ENCODE peak calls at places on chromosome 11, in nine cellular contexts. One of them, this sample, is unnamed. For H3K9me3, the result is how much of the 10 kb centered on the place peaks cover.

GRCh38 chr11:118264568-118265470 is 722 bp upstream of the MPZL2 start:
- DNase-seq in AG04450: no peak
- DNase-seq in ascending aorta: no peak
- DNase-seq in transverse colon: no peak
- DNase-seq in trophoblast cell: no peak
- DNase-seq in cardiac muscle cell: no peak
- DNase-seq in uterus: no peak
- DNase-seq in CD8-positive, alpha-beta T cell: no peak
- DNase-seq in IMR-90: no peak
- DNase-seq in this sample: no peak

GRCh38 chr11:68036717-68037239 is 2.0 kb upstream of the TCIRG1 start:
- DNase-seq in AG04450: no peak
- DNase-seq in ascending aorta: no peak
- DNase-seq in transverse colon: peak
- DNase-seq in trophoblast cell: peak
- DNase-seq in cardiac muscle cell: no peak
- DNase-seq in uterus: no peak
- DNase-seq in CD8-positive, alpha-beta T cell: peak
- DNase-seq in IMR-90: no peak
- DNase-seq in this sample: no peak

GRCh38 chr11:100805509-100806199 is 118.6 kb downstream of the ARHGAP42 start:
- DNase-seq in AG04450: no peak
- DNase-seq in ascending aorta: no peak
- DNase-seq in transverse colon: no peak
- DNase-seq in trophoblast cell: no peak
- DNase-seq in cardiac muscle cell: peak
- DNase-seq in uterus: no peak
- DNase-seq in CD8-positive, alpha-beta T cell: no peak
- DNase-seq in IMR-90: peak
- DNase-seq in this sample: no peak

GRCh38 chr11:46906596-46906995 is 11.8 kb downstream of the LRP4 start:
- DNase-seq in AG04450: no peak
- DNase-seq in ascending aorta: no peak
- DNase-seq in transverse colon: no peak
- DNase-seq in trophoblast cell: no peak
- DNase-seq in cardiac muscle cell: no peak
- DNase-seq in uterus: no peak
- DNase-seq in CD8-positive, alpha-beta T cell: no peak
- DNase-seq in IMR-90: peak
- DNase-seq in this sample: no peak

GRCh38 chr11:111944651-111945051 is 7.5 kb downstream of the DIXDC1 start:
- DNase-seq in AG04450: no peak
- DNase-seq in ascending aorta: no peak
- DNase-seq in transverse colon: no peak
- DNase-seq in trophoblast cell: no peak
- DNase-seq in cardiac muscle cell: peak
- DNase-seq in uterus: no peak
- DNase-seq in CD8-positive, alpha-beta T cell: no peak
- DNase-seq in IMR-90: peak
- DNase-seq in this sample: no peak

GRCh38 chr11:38332046-38332445 is 1734.0 kb upstream of the RAG2 start:
- DNase-seq in AG04450: no peak
- DNase-seq in ascending aorta: no peak
- DNase-seq in transverse colon: no peak
- DNase-seq in trophoblast cell: no peak
- DNase-seq in cardiac muscle cell: no peak
- DNase-seq in uterus: no peak
- DNase-seq in CD8-positive, alpha-beta T cell: no peak
- DNase-seq in IMR-90: no peak
- DNase-seq in this sample: no peak

GRCh38 chr11:19398772-19399542 is 158.2 kb upstream of the E2F8 start:
- DNase-seq in AG04450: peak
- DNase-seq in ascending aorta: no peak
- DNase-seq in transverse colon: peak
- DNase-seq in trophoblast cell: peak
- DNase-seq in cardiac muscle cell: peak
- DNase-seq in uterus: peak
- DNase-seq in CD8-positive, alpha-beta T cell: no peak
- DNase-seq in IMR-90: peak
- DNase-seq in this sample: no peak

GRCh38 chr11:64289011-64289564 is 2.0 kb upstream of the KCNK4 start:
- DNase-seq in AG04450: no peak
- DNase-seq in ascending aorta: no peak
- DNase-seq in transverse colon: no peak
- DNase-seq in trophoblast cell: no peak
- DNase-seq in cardiac muscle cell: no peak
- DNase-seq in uterus: no peak
- DNase-seq in CD8-positive, alpha-beta T cell: no peak
- DNase-seq in IMR-90: no peak
- DNase-seq in this sample: no peak

GRCh38 chr11:67371549-67372231 is 1.7 kb downstream of the CLCF1 start:
- DNase-seq in AG04450: no peak
- DNase-seq in ascending aorta: no peak
- DNase-seq in transverse colon: no peak
- DNase-seq in trophoblast cell: peak
- DNase-seq in cardiac muscle cell: peak
- DNase-seq in uterus: peak
- DNase-seq in CD8-positive, alpha-beta T cell: no peak
- DNase-seq in IMR-90: peak
- DNase-seq in this sample: no peak

GRCh38 chr11:11540157-11540556 is 81.6 kb downstream of the GALNT18 start:
- DNase-seq in AG04450: no peak
- DNase-seq in ascending aorta: no peak
- DNase-seq in transverse colon: no peak
- DNase-seq in trophoblast cell: no peak
- DNase-seq in cardiac muscle cell: no peak
- DNase-seq in uterus: no peak
- DNase-seq in CD8-positive, alpha-beta T cell: no peak
- DNase-seq in IMR-90: no peak
- DNase-seq in this sample: no peak

GRCh38 chr11:15010860-15011259 is 38.7 kb upstream of the CALCA start:
- DNase-seq in AG04450: no peak
- DNase-seq in ascending aorta: no peak
- DNase-seq in transverse colon: no peak
- DNase-seq in trophoblast cell: no peak
- DNase-seq in cardiac muscle cell: no peak
- DNase-seq in uterus: no peak
- DNase-seq in CD8-positive, alpha-beta T cell: no peak
- DNase-seq in IMR-90: no peak
- DNase-seq in this sample: no peak

GRCh38 chr11:35541621-35542375 is 16.4 kb upstream of the PAMR1 start:
- DNase-seq in AG04450: no peak
- DNase-seq in ascending aorta: no peak
- DNase-seq in transverse colon: peak
- DNase-seq in trophoblast cell: peak
- DNase-seq in cardiac muscle cell: peak
- DNase-seq in uterus: peak
- DNase-seq in CD8-positive, alpha-beta T cell: no peak
- DNase-seq in IMR-90: peak
- DNase-seq in this sample: no peak

GRCh38 chr11:88475991-88476418 is 138.5 kb upstream of the CTSC start:
- DNase-seq in AG04450: no peak
- DNase-seq in ascending aorta: no peak
- DNase-seq in transverse colon: no peak
- DNase-seq in trophoblast cell: peak
- DNase-seq in cardiac muscle cell: no peak
- DNase-seq in uterus: no peak
- DNase-seq in CD8-positive, alpha-beta T cell: no peak
- DNase-seq in IMR-90: peak
- DNase-seq in this sample: no peak

GRCh38 chr11:63535734-63536133 is 874 bp upstream of the PLAAT4 start:
- DNase-seq in AG04450: no peak
- DNase-seq in ascending aorta: no peak
- DNase-seq in transverse colon: no peak
- DNase-seq in trophoblast cell: no peak
- DNase-seq in cardiac muscle cell: no peak
- DNase-seq in uterus: no peak
- DNase-seq in CD8-positive, alpha-beta T cell: peak
- DNase-seq in IMR-90: no peak
- DNase-seq in this sample: no peak

GRCh38 chr11:15159085-15159484 is 44.4 kb downstream of the INSC start:
- DNase-seq in AG04450: no peak
- DNase-seq in ascending aorta: no peak
- DNase-seq in transverse colon: no peak
- DNase-seq in trophoblast cell: peak
- DNase-seq in cardiac muscle cell: peak
- DNase-seq in uterus: no peak
- DNase-seq in CD8-positive, alpha-beta T cell: no peak
- DNase-seq in IMR-90: peak
- DNase-seq in this sample: no peak

GRCh38 chr11:58830693-58831301 is 13.7 kb downstream of the GLYATL2 start:
- DNase-seq in AG04450: no peak
- DNase-seq in ascending aorta: no peak
- DNase-seq in transverse colon: no peak
- DNase-seq in trophoblast cell: no peak
- DNase-seq in cardiac muscle cell: peak
- DNase-seq in uterus: no peak
- DNase-seq in CD8-positive, alpha-beta T cell: no peak
- DNase-seq in IMR-90: no peak
- DNase-seq in this sample: no peak
- H3K9me3 ChIP-seq in AG04450: under half
- H3K9me3 ChIP-seq in ascending aorta: under half
- H3K9me3 ChIP-seq in transverse colon: under half
- H3K9me3 ChIP-seq in trophoblast cell: under half
- H3K9me3 ChIP-seq in cardiac muscle cell: under half
- H3K9me3 ChIP-seq in uterus: under half
- H3K9me3 ChIP-seq in CD8-positive, alpha-beta T cell: under half
- H3K9me3 ChIP-seq in IMR-90: under half
- H3K9me3 ChIP-seq in this sample: under half

GRCh38 chr11:90874971-90875370 is 652.1 kb upstream of the CHORDC1 start:
- DNase-seq in AG04450: no peak
- DNase-seq in ascending aorta: no peak
- DNase-seq in transverse colon: no peak
- DNase-seq in trophoblast cell: no peak
- DNase-seq in cardiac muscle cell: no peak
- DNase-seq in uterus: no peak
- DNase-seq in CD8-positive, alpha-beta T cell: no peak
- DNase-seq in IMR-90: no peak
- DNase-seq in this sample: no peak

DNA sequence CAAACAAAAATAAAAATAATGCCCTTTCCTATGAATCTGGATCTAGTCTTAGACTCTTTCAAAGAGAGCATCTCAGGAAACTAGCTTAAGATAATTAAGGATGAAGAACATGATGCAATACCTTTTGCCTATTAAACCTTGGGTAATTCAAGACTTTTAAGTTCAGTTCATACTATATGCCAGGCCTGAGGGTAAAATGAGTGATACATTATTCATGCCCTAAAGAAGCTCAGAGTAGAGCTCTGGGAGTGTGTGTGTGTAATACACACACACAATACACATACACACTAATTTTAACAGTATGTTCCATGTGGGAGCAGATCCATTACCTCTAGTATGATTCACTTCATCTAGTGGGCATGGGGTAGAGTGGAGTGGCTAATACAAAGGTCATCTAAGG is 651.4 kb upstream of the CHORDC1 start:
- DNase-seq in AG04450: no peak
- DNase-seq in ascending aorta: no peak
- DNase-seq in transverse colon: no peak
- DNase-seq in trophoblast cell: no peak
- DNase-seq in cardiac muscle cell: no peak
- DNase-seq in uterus: no peak
- DNase-seq in CD8-positive, alpha-beta T cell: no peak
- DNase-seq in IMR-90: no peak
- DNase-seq in this sample: no peak
- H3K9me3 ChIP-seq in AG04450: under half
- H3K9me3 ChIP-seq in ascending aorta: under half
- H3K9me3 ChIP-seq in transverse colon: under half
- H3K9me3 ChIP-seq in trophoblast cell: under half
- H3K9me3 ChIP-seq in cardiac muscle cell: under half
- H3K9me3 ChIP-seq in uterus: under half
- H3K9me3 ChIP-seq in CD8-positive, alpha-beta T cell: under half
- H3K9me3 ChIP-seq in IMR-90: under half
- H3K9me3 ChIP-seq in this sample: under half

GRCh38 chr11:114623720-114624119 is 28.1 kb upstream of the NXPE4 start:
- DNase-seq in AG04450: no peak
- DNase-seq in ascending aorta: no peak
- DNase-seq in transverse colon: no peak
- DNase-seq in trophoblast cell: no peak
- DNase-seq in cardiac muscle cell: no peak
- DNase-seq in uterus: no peak
- DNase-seq in CD8-positive, alpha-beta T cell: no peak
- DNase-seq in IMR-90: no peak
- DNase-seq in this sample: no peak

GRCh38 chr11:114621072-114621471 is 25.5 kb upstream of the NXPE4 start:
- DNase-seq in AG04450: no peak
- DNase-seq in ascending aorta: no peak
- DNase-seq in transverse colon: no peak
- DNase-seq in trophoblast cell: no peak
- DNase-seq in cardiac muscle cell: no peak
- DNase-seq in uterus: no peak
- DNase-seq in CD8-positive, alpha-beta T cell: no peak
- DNase-seq in IMR-90: no peak
- DNase-seq in this sample: no peak

GRCh38 chr11:114624455-114625207 is 29.0 kb upstream of the NXPE4 start:
- DNase-seq in AG04450: no peak
- DNase-seq in ascending aorta: no peak
- DNase-seq in transverse colon: no peak
- DNase-seq in trophoblast cell: no peak
- DNase-seq in cardiac muscle cell: no peak
- DNase-seq in uterus: no peak
- DNase-seq in CD8-positive, alpha-beta T cell: no peak
- DNase-seq in IMR-90: no peak
- DNase-seq in this sample: no peak

GRCh38 chr11:114621950-114622809 is 26.6 kb upstream of the NXPE4 start:
- DNase-seq in AG04450: no peak
- DNase-seq in ascending aorta: no peak
- DNase-seq in transverse colon: no peak
- DNase-seq in trophoblast cell: no peak
- DNase-seq in cardiac muscle cell: no peak
- DNase-seq in uterus: no peak
- DNase-seq in CD8-positive, alpha-beta T cell: no peak
- DNase-seq in IMR-90: no peak
- DNase-seq in this sample: no peak

DNA sequence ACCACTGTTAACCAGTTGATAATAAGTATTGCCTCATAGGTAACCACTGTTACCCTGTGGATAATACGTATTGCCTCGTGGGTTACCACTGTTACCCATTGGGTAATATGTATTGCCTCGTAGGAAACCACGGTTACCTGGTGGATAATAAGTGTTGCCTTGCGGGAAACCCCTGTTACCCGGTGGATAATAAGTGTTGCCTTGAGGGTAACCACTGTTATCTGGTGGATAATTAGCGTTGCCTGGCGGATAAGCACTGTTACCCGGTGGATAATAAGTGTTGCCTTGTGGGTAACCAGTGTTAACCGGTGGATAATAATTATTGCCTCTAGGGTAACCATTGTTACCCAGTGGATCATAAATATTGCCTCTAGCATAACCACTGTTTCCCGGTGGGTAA is 27.3 kb upstream of the NXPE4 start:
- DNase-seq in AG04450: no peak
- DNase-seq in ascending aorta: no peak
- DNase-seq in transverse colon: no peak
- DNase-seq in trophoblast cell: no peak
- DNase-seq in cardiac muscle cell: no peak
- DNase-seq in uterus: no peak
- DNase-seq in CD8-positive, alpha-beta T cell: no peak
- DNase-seq in IMR-90: no peak
- DNase-seq in this sample: no peak
- H3K9me3 ChIP-seq in AG04450: under half
- H3K9me3 ChIP-seq in ascending aorta: under half
- H3K9me3 ChIP-seq in transverse colon: under half
- H3K9me3 ChIP-seq in trophoblast cell: under half
- H3K9me3 ChIP-seq in cardiac muscle cell: under half
- H3K9me3 ChIP-seq in uterus: under half
- H3K9me3 ChIP-seq in CD8-positive, alpha-beta T cell: under half
- H3K9me3 ChIP-seq in IMR-90: under half
- H3K9me3 ChIP-seq in this sample: under half

GRCh38 chr11:114609429-114609828 is 13.8 kb upstream of the NXPE4 start:
- DNase-seq in AG04450: no peak
- DNase-seq in ascending aorta: no peak
- DNase-seq in transverse colon: no peak
- DNase-seq in trophoblast cell: no peak
- DNase-seq in cardiac muscle cell: no peak
- DNase-seq in uterus: no peak
- DNase-seq in CD8-positive, alpha-beta T cell: no peak
- DNase-seq in IMR-90: no peak
- DNase-seq in this sample: no peak
- H3K9me3 ChIP-seq in AG04450: under half
- H3K9me3 ChIP-seq in ascending aorta: under half
- H3K9me3 ChIP-seq in transverse colon: under half
- H3K9me3 ChIP-seq in trophoblast cell: under half
- H3K9me3 ChIP-seq in cardiac muscle cell: under half
- H3K9me3 ChIP-seq in uterus: under half
- H3K9me3 ChIP-seq in CD8-positive, alpha-beta T cell: under half
- H3K9me3 ChIP-seq in IMR-90: under half
- H3K9me3 ChIP-seq in this sample: under half